ENCODE peak calls at places on chromosomes 2 and 18, in five cellular contexts. X, L, V, Q and A are unnamed samples. For H3K36me3, the result is how much of the 10 kb centered on the place peaks cover.

GRCh38 chr2:84701880-84702279 is 179.0 kb downstream of the TRABD2A start:
- DNase-seq in X (no peak), L (no peak), V (no peak), Q (no peak), A (no peak)

GRCh38 chr18:54828290-54828871 is at the start of gene RAB27B:
- DNase-seq in X (peak), L (peak), V (peak), Q (peak), A (peak)

GRCh38 chr18:78561757-78562445 is 417.7 kb upstream of the SALL3 start:
- DNase-seq in X (no peak), L (no peak), V (no peak), Q (no peak), A (no peak)

GRCh38 chr2:53130441-53130943 is 637.1 kb upstream of the CHAC2 start:
- DNase-seq in X (no peak), L (no peak), V (no peak), Q (no peak), A (no peak)

GRCh38 chr2:48941908-48942307 is 186.4 kb upstream of the LHCGR start:
- DNase-seq in X (no peak), L (no peak), V (no peak), Q (no peak), A (no peak)

GRCh38 chr2:25293145-25293544 is 48.6 kb downstream of the DNMT3A start:
- DNase-seq in X (no peak), L (no peak), V (no peak), Q (no peak), A (no peak)

GRCh38 chr2:200703132-200703925 is 108.4 kb upstream of the BZW1 start:
- DNase-seq in X (no peak), L (no peak), V (no peak), Q (peak), A (no peak)

GRCh38 chr2:150587547-150588209 is 100.2 kb upstream of the RND3 start:
- DNase-seq in X (no peak), L (no peak), V (no peak), Q (no peak), A (no peak)

GRCh38 chr18:12336887-12337286 is 28.8 kb downstream of the TUBB6 start:
- DNase-seq in X (no peak), L (no peak), V (no peak), Q (no peak), A (no peak)

GRCh38 chr2:10985260-10985659 is 73.5 kb downstream of the KCNF1 start:
- DNase-seq in X (peak), L (peak), V (no peak), Q (no peak), A (no peak)

GRCh38 chr2:54204476-54204875 is 51.6 kb downstream of the TSPYL6 start:
- DNase-seq in X (no peak), L (no peak), V (no peak), Q (no peak), A (no peak)

GRCh38 chr2:118970396-118971135 is 28.6 kb downstream of the MARCO start:
- DNase-seq in X (peak), L (no peak), V (peak), Q (no peak), A (no peak)

GRCh38 chr18:36688020-36688965 is 140.5 kb downstream of the TPGS2 start:
- DNase-seq in X (peak), L (peak), V (no peak), Q (peak), A (peak)

GRCh38 chr2:65465124-65465523 is 32.7 kb upstream of the SPRED2 start:
- DNase-seq in X (no peak), L (no peak), V (no peak), Q (no peak), A (no peak)

GRCh38 chr2:125491663-125492062 is 1164.3 kb upstream of the GYPC start:
- DNase-seq in X (no peak), L (no peak), V (no peak), Q (no peak), A (no peak)

GRCh38 chr2:212626371-212626918 is 87.8 kb upstream of the ERBB4 start:
- DNase-seq in X (no peak), L (no peak), V (no peak), Q (no peak), A (no peak)

GRCh38 chr18:46097853-46098615 is at the start of gene ATP5F1A:
- DNase-seq in X (peak), L (peak), V (peak), Q (peak), A (peak)

DNA sequence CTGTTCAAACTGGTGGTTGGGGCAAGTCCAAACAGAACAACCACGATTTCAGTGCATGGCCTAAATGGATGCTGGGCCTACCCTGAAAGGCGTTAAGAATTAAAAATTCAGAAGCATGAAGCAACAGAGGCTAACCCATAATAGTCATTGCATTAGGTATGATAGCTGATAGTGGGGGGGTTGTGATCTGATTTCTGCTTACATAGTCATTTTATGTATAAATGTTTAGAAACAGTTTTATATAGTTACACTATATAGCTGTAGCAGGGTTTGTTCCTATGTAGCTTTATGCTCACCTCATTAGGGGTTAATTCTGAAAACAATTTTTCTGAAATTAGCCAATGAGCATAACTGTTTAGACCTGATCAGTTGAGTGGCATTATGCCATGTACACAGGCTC is 9.6 kb downstream of the TAF1B start:
- DNase-seq in X (no peak), L (no peak), V (no peak), Q (no peak), A (no peak)
- H3K36me3 ChIP-seq in X (under half), L (under half), V (half or more), Q (under half), A (under half)

GRCh38 chr2:215791481-215791937 is 221.8 kb downstream of the MREG start:
- DNase-seq in X (no peak), L (no peak), V (no peak), Q (no peak), A (no peak)

GRCh38 chr2:215784371-215784783 is 229.0 kb downstream of the MREG start:
- DNase-seq in X (no peak), L (no peak), V (peak), Q (no peak), A (no peak)

GRCh38 chr2:215790548-215791421 is 222.6 kb downstream of the MREG start:
- DNase-seq in X (no peak), L (no peak), V (no peak), Q (no peak), A (no peak)

GRCh38 chr2:215782965-215783364 is 230.4 kb downstream of the MREG start:
- DNase-seq in X (no peak), L (no peak), V (no peak), Q (no peak), A (no peak)

GRCh38 chr2:215787565-215788178 is 225.7 kb downstream of the MREG start:
- DNase-seq in X (no peak), L (no peak), V (no peak), Q (no peak), A (no peak)
- TF ChIP-seq POLR2A in X (no peak), L (no peak), V (no peak), Q (no peak), A (no peak)

GRCh38 chr2:36544638-36545338 is 53.2 kb downstream of the FEZ2 start:
- DNase-seq in X (no peak), L (no peak), V (no peak), Q (no peak), A (no peak)
- H3K36me3 ChIP-seq in X (under half), L (under half), V (half or more), Q (under half), A (under half)

GRCh38 chr2:28394997-28395333 is 2.3 kb downstream of the FOSL2 start:
- DNase-seq in X (no peak), L (no peak), V (no peak), Q (no peak), A (no peak)

GRCh38 chr2:28392297-28393114 is at the start of gene FOSL2:
- DNase-seq in X (peak), L (peak), V (peak), Q (peak), A (peak)

GRCh38 chr2:28393115-28393836 is 618 bp downstream of the FOSL2 start:
- DNase-seq in X (peak), L (peak), V (peak), Q (peak), A (peak)

GRCh38 chr2:28395334-28396061 is 2.8 kb downstream of the FOSL2 start:
- DNase-seq in X (peak), L (peak), V (peak), Q (peak), A (peak)

DNA sequence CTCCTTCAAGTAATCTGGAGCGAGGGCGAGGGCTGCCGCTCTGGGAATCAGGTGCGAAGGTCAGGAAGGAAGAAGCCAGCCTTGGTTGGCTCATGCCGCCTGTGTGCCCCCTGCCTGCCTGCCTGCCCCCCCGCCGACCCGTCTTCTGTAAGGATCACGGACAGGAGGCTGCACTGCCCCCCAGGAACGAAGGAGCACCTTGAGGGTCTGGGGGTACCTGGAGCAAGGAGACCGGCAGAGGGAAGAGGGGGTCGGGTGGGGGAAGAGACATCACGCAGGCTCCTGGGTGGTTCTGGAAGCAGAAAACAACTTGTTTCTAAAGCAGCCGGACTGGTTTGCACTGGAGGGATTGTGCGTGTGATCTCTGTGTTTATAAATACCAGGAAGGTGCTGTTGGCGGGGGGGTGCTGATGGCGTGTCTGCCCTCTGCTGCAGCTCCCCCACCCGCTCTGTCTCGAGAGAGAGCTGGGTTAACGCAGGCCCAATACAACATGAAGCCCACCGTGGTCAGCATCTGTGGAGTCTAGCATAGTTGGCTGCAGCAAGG is 1.7 kb downstream of the FOSL2 start:
- DNase-seq in X (peak), L (peak), V (peak), Q (peak), A (no peak)
- TF ChIP-seq POLR2A in X (no peak), L (peak), V (peak), Q (no peak), A (peak)

DNA sequence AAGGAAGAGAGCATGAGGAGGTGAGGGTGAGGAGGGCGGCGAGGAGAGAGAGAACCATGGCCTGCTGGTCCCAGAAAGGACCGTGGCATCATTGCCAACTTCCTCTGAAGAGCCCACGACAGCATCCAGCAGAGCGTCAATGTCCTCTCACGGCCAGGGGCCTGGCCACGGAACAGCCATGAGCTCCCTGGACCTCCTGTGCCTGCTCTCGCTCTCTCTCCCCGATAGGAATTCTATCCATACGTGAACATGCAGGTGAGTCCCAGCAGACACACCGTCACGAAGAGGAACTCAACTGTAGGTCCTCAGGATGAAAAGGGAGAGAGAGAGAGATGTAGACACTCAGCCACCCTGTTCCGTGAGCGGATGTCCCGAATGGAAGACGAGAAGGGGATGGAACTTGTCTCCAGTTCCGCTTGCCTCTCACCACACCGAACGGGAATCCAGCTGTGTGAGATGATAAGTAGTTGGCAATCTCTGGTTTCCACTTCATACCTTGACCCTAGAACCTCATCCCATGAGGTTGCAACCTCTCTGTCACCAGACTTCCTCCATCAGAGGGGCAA is 107.6 kb downstream of the TNS1 start:
- DNase-seq in X (no peak), L (no peak), V (no peak), Q (no peak), A (no peak)
- H3K36me3 ChIP-seq in X (half or more), L (half or more), V (half or more), Q (under half), A (under half)

GRCh38 chr2:95526360-95527341 is 42.1 kb upstream of the TRIM43B start:
- DNase-seq in X (peak), L (peak), V (peak), Q (peak), A (peak)
- TF ChIP-seq POLR2A in X (no peak), L (peak), V (no peak), Q (no peak), A (peak)